ENCODE peak calls at places on chromosomes 11 and 22, in ten cellular contexts. N is fibroblast of the conjunctiva; K is caudate nucleus; F is nucleus accumbens; P is HFFc6; L is non-pigmented ciliary epithelial cell; X is activated naive CD4-positive, alpha-beta T cell treated with Interleukin-2 at 50 U/mL for 16 hours; Z is BE2C; V is SK-N-DZ; J is nephron progenitor cell. E is an unnamed sample.

GRCh38 chr11:70107191-70107590 is 29.1 kb downstream of the ANO1 start:
- DNase-seq in N (no peak), K (no peak), F (no peak), P (no peak), L (no peak), X (no peak), Z (no peak), V (no peak), J (no peak), E (no peak)

GRCh38 chr11:70326365-70326803 is 55.9 kb downstream of the PPFIA1 start:
- DNase-seq in N (peak), K (no peak), F (no peak), P (peak), L (peak), X (no peak), Z (no peak), V (no peak), J (no peak), E (no peak)

GRCh38 chr11:64608636-64609035 is 17.6 kb downstream of the SLC22A12 start:
- DNase-seq in N (no peak), K (peak), F (no peak), P (no peak), L (no peak), X (no peak), Z (no peak), V (no peak), J (no peak), E (no peak)

GRCh38 chr11:102139081-102139498 is 28.8 kb downstream of the YAP1 start:
- DNase-seq in N (no peak), K (no peak), F (no peak), P (peak), L (peak), X (no peak), Z (no peak), V (no peak), J (no peak), E (peak)

GRCh38 chr11:72832301-72833082 is 18.3 kb downstream of the ATG16L2 start:
- DNase-seq in N (no peak), K (no peak), F (no peak), P (no peak), L (no peak), X (no peak), Z (no peak), V (no peak), J (no peak), E (no peak)

GRCh38 chr22:42419328-42419881 is 12.8 kb downstream of the NFAM1 start:
- DNase-seq in N (no peak), K (no peak), F (no peak), P (no peak), L (no peak), X (no peak), Z (no peak), V (no peak), J (peak), E (no peak)

GRCh38 chr11:20964985-20965384 is 295.6 kb downstream of the NELL1 start:
- DNase-seq in N (no peak), K (no peak), F (no peak), P (no peak), L (no peak), X (no peak), Z (no peak), V (no peak), J (no peak), E (no peak)

GRCh38 chr11:66225054-66225453 is 43.4 kb upstream of the RAB1B start:
- DNase-seq in N (no peak), K (no peak), F (no peak), P (no peak), L (no peak), X (no peak), Z (no peak), V (peak), J (no peak), E (no peak)

GRCh38 chr11:17564687-17565042 is 17.6 kb downstream of the OTOG start:
- DNase-seq in N (no peak), K (no peak), F (no peak), P (no peak), L (no peak), X (no peak), Z (no peak), V (no peak), J (no peak), E (no peak)

GRCh38 chr22:35538801-35539321 is 1.8 kb upstream of the RASD2 start:
- DNase-seq in N (no peak), K (no peak), F (no peak), P (peak), L (no peak), X (peak), Z (peak), V (no peak), J (peak), E (no peak)

GRCh38 chr22:47192651-47193437 is 430.4 kb downstream of the TBC1D22A start:
- DNase-seq in N (no peak), K (no peak), F (no peak), P (no peak), L (no peak), X (no peak), Z (no peak), V (no peak), J (no peak), E (no peak)

GRCh38 chr11:15446929-15447328 is 332.2 kb downstream of the INSC start:
- DNase-seq in N (no peak), K (no peak), F (no peak), P (no peak), L (no peak), X (no peak), Z (no peak), V (no peak), J (no peak), E (no peak)

GRCh38 chr22:43443072-43443471 is 31.3 kb downstream of the MPPED1 start:
- DNase-seq in N (no peak), K (no peak), F (no peak), P (no peak), L (no peak), X (no peak), Z (no peak), V (no peak), J (no peak), E (no peak)

GRCh38 chr11:8356731-8357504 is 93.2 kb upstream of the LMO1 start:
- DNase-seq in N (no peak), K (no peak), F (peak), P (no peak), L (no peak), X (no peak), Z (no peak), V (no peak), J (peak), E (no peak)

GRCh38 chr22:24115247-24116207 is 65.8 kb upstream of the SUSD2 start:
- DNase-seq in N (no peak), K (no peak), F (no peak), P (no peak), L (no peak), X (no peak), Z (no peak), V (no peak), J (no peak), E (no peak)

GRCh38 chr22:36673821-36674220 is 29.7 kb downstream of the CACNG2 start:
- DNase-seq in N (no peak), K (no peak), F (no peak), P (no peak), L (no peak), X (no peak), Z (no peak), V (no peak), J (no peak), E (no peak)

GRCh38 chr11:134079317-134079716 is 10.4 kb downstream of the JAM3 start:
- DNase-seq in N (no peak), K (no peak), F (no peak), P (no peak), L (no peak), X (no peak), Z (no peak), V (no peak), J (no peak), E (no peak)

GRCh38 chr11:120547871-120548681 is 36.5 kb downstream of the GRIK4 start:
- DNase-seq in N (peak), K (peak), F (peak), P (peak), L (peak), X (no peak), Z (peak), V (no peak), J (no peak), E (peak)

GRCh38 chr11:83087035-83087434 is 15.3 kb upstream of the RAB30 start:
- DNase-seq in N (no peak), K (no peak), F (no peak), P (no peak), L (no peak), X (no peak), Z (no peak), V (no peak), J (no peak), E (no peak)

GRCh38 chr11:96273507-96273906 is 69.5 kb downstream of the MAML2 start:
- DNase-seq in N (no peak), K (no peak), F (no peak), P (no peak), L (no peak), X (no peak), Z (no peak), V (no peak), J (no peak), E (no peak)